ENCODE peak calls at places on chromosome 5, in six cellular contexts. V is naive thymus-derived CD4-positive, alpha-beta T cell; G is gastrocnemius medialis; Z is effector memory CD4-positive, alpha-beta T cell; W is CD8-positive, alpha-beta T cell; Y is HFF-Myc. R is an unnamed sample.

GRCh38 chr5:174381241-174381640 is 335.7 kb downstream of the NSG2 start:
- DNase-seq in V (no peak), G (no peak), Z (no peak), W (no peak), Y (no peak), R (no peak)

GRCh38 chr5:142686210-142686734 is 382 bp upstream of the FGF1 start:
- DNase-seq in V (no peak), G (no peak), Z (no peak), W (no peak), Y (no peak), R (no peak)

GRCh38 chr5:177449140-177450061 is 2.8 kb downstream of the PRR7 start:
- DNase-seq in V (no peak), G (no peak), Z (no peak), W (no peak), Y (no peak), R (no peak)

GRCh38 chr5:14664270-14665109 is at the start of gene OTULIN:
- DNase-seq in V (peak), G (peak), Z (peak), W (peak), Y (peak), R (peak)

GRCh38 chr5:127410906-127411780 is 106.3 kb upstream of the PRRC1 start:
- DNase-seq in V (no peak), G (no peak), Z (no peak), W (no peak), Y (no peak), R (no peak)

GRCh38 chr5:177176175-177176704 is 42.7 kb downstream of the NSD1 start:
- DNase-seq in V (no peak), G (no peak), Z (no peak), W (no peak), Y (no peak), R (no peak)

GRCh38 chr5:134874831-134875655 is 872 bp downstream of the TXNDC15 start:
- DNase-seq in V (peak), G (peak), Z (peak), W (peak), Y (peak), R (peak)

GRCh38 chr5:146890733-146891440 is 12.3 kb upstream of the PPP2R2B start:
- DNase-seq in V (no peak), G (no peak), Z (no peak), W (no peak), Y (no peak), R (no peak)

GRCh38 chr5:129361441-129362025 is 98.6 kb upstream of the ADAMTS19 start:
- DNase-seq in V (no peak), G (no peak), Z (no peak), W (no peak), Y (peak), R (no peak)

GRCh38 chr5:181118369-181118768 is 12.6 kb downstream of the OR2V1 start:
- DNase-seq in V (no peak), G (no peak), Z (no peak), W (no peak), Y (no peak), R (no peak)

GRCh38 chr5:78203815-78204214 is 90.7 kb downstream of the AP3B1 start:
- DNase-seq in V (no peak), G (no peak), Z (no peak), W (no peak), Y (no peak), R (no peak)

GRCh38 chr5:33195431-33196128 is 245.2 kb upstream of the TARS1 start:
- DNase-seq in V (no peak), G (no peak), Z (no peak), W (no peak), Y (no peak), R (no peak)

GRCh38 chr5:71778678-71779276 is 59.7 kb downstream of the CARTPT start:
- DNase-seq in V (no peak), G (no peak), Z (no peak), W (no peak), Y (no peak), R (no peak)

GRCh38 chr5:157323107-157323706 is 57.3 kb downstream of the CYFIP2 start:
- DNase-seq in V (peak), G (no peak), Z (no peak), W (no peak), Y (no peak), R (no peak)

GRCh38 chr5:5335708-5336211 is 86.7 kb upstream of the ICE1 start:
- DNase-seq in V (no peak), G (no peak), Z (no peak), W (no peak), Y (peak), R (no peak)

GRCh38 chr5:4142842-4143241 is 547.2 kb downstream of the IRX1 start:
- DNase-seq in V (no peak), G (no peak), Z (no peak), W (no peak), Y (no peak), R (no peak)

GRCh38 chr5:172142709-172143215 is 45.3 kb downstream of the STK10 start:
- DNase-seq in V (no peak), G (no peak), Z (no peak), W (no peak), Y (no peak), R (no peak)

GRCh38 chr5:9927106-9927505 is 297.0 kb upstream of the TAS2R1 start:
- DNase-seq in V (no peak), G (no peak), Z (no peak), W (no peak), Y (no peak), R (no peak)

GRCh38 chr5:113434889-113435288 is at the start of gene TSSK1B:
- DNase-seq in V (no peak), G (no peak), Z (no peak), W (no peak), Y (no peak), R (no peak)

GRCh38 chr5:111730659-111731382 is 26.2 kb downstream of the NREP start:
- DNase-seq in V (no peak), G (no peak), Z (no peak), W (no peak), Y (no peak), R (no peak)

GRCh38 chr5:113226337-113226736 is 208.5 kb downstream of the TSSK1B start:
- DNase-seq in V (no peak), G (no peak), Z (no peak), W (no peak), Y (no peak), R (no peak)

GRCh38 chr5:109611505-109611904 is 78.2 kb upstream of the MAN2A1 start:
- DNase-seq in V (no peak), G (no peak), Z (no peak), W (no peak), Y (no peak), R (no peak)

GRCh38 chr5:2899311-2899710 is 147.8 kb upstream of the IRX2 start:
- DNase-seq in V (no peak), G (no peak), Z (no peak), W (peak), Y (no peak), R (no peak)

GRCh38 chr5:126446498-126447224 is 23.5 kb downstream of the GRAMD2B start:
- DNase-seq in V (peak), G (no peak), Z (no peak), W (no peak), Y (no peak), R (peak)

DNA sequence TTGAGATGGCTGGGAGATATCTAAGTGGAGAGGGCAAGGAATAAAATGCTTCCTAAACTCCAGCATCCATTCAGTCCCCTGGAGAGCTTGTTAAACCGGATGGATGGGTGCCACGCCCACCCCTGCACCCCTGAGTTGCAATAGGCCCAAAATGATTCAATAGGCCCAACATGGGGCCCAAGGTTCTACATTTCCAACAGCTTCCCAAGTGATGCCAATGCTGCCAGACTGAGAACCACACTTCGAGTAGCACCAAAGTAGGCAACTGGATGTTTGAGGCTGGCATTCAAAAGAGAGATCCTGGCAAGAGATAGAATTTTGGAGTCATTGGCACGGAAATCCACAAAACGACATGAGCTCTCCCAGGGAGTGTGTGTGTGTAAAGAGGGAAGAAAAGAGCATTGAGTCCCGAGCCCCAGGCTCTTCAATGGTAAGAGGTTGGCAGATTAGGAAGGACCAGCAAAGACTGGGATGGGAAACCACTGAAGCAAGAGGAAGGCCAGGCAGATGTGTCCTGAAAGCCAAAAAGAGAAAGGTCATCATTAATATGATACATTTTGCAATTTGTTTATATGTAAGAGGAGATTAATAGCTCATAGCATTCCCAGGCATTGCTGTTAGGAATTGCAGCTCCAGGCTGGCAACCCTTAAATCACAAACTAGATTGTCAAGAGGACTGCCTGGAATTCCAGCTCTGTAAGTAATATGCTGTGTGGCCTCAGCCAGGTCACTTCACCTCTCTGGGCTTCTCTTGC is 130.6 kb downstream of the KCNIP1 start:
- DNase-seq in V (no peak), G (no peak), Z (no peak), W (no peak), Y (no peak), R (no peak)
- H3K4me3 ChIP-seq in V (no peak), G (no peak), Z (no peak), W (no peak), Y (no peak), R (no peak)

DNA sequence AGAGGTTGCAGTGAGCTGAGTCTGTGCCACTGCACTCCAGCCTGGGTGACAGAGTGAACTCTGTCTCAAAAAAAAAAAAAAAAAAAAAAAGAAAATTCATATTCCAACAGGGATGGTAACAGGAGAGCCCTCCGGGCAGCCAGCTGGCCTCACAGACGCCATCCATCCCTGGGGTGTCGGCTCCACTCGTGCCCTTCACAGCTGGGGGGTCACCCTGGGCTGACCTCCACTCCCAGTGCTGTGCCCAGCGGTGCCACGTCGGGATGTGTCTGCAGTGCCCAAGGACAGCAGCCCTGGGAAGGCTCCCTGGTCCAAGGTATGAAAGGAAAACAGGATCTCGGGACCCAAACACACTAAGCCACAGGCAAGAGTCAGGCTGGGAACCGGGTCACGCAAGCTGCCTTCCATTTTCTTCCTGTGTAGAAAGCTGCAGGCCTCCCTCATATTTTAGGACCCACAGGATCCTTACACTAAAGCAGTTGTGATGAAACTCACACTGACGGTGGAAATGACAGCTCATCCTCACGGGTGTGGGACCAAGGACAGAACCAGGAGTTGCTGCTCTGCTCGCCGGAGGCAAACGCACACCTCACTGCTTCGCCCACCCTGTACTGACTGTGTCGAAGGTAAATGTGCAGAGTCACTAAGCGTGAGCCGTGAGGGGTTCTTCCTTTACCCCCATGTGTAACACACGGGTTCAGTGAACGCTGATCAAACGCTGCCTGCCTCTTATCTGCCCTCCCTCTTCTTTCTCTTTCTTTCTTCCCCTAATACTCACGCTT is 5.3 kb downstream of the SLC12A7 start:
- DNase-seq in V (peak), G (no peak), Z (no peak), W (no peak), Y (no peak), R (peak)
- H3K4me3 ChIP-seq in V (no peak), G (no peak), Z (no peak), W (peak), Y (no peak), R (no peak)

GRCh38 chr5:96661101-96661840 is 905 bp upstream of the CAST start:
- DNase-seq in V (peak), G (no peak), Z (peak), W (peak), Y (no peak), R (peak)
- H3K4me3 ChIP-seq in V (peak), G (peak), Z (peak), W (peak), Y (peak), R (peak)

GRCh38 chr5:103498211-103498610 is 64.4 kb downstream of the NUDT12 start:
- DNase-seq in V (no peak), G (peak), Z (no peak), W (no peak), Y (no peak), R (no peak)
- H3K4me3 ChIP-seq in V (no peak), G (peak), Z (no peak), W (no peak), Y (no peak), R (no peak)